ENCODE peak calls at places on chromosome 21, in five cellular contexts. P, A, C, T and D are unnamed samples.

GRCh38 chr21:16695074-16695473 is 817.8 kb upstream of the CXADR start:
- DNase-seq in T (no peak), A (no peak), C (no peak), P (no peak), D (no peak)

GRCh38 chr21:16624468-16625102 is 888.3 kb upstream of the CXADR start:
- DNase-seq in C (no peak), A (no peak), T (peak; percentile 58), P (no peak), D (no peak)

GRCh38 chr21:45078877-45079281 is 4.5 kb downstream of the ADARB1 start:
- DNase-seq in T (no peak), P (no peak), A (no peak), C (peak; percentile 85), D (no peak)

GRCh38 chr21:17491716-17492414 is 21.0 kb upstream of the CXADR start:
- DNase-seq in P (no peak), C (peak; percentile 99), T (no peak), A (peak; percentile 26), D (no peak)

GRCh38 chr21:32562426-32562825 is 22.9 kb downstream of the TCP10L start:
- DNase-seq in P (peak; percentile 62), A (no peak), T (no peak), C (peak; percentile 83), D (peak; percentile 53)

GRCh38 chr21:45981154-45981606 is 390 bp upstream of the COL6A1 start:
- DNase-seq in T (peak; percentile 91), P (peak; percentile 91), A (peak; percentile 52), C (peak; percentile 88), D (no peak)

GRCh38 chr21:16587141-16587570 is 857.4 kb downstream of the USP25 start:
- DNase-seq in T (peak; percentile 48), A (no peak), C (peak; percentile 65), P (peak; percentile 41), D (no peak)

GRCh38 chr21:43942201-43942600 is 69.9 kb upstream of the TRAPPC10 start:
- DNase-seq in P (no peak), A (no peak), C (no peak), T (no peak), D (no peak)

GRCh38 chr21:45408271-45408791 is 3.4 kb downstream of the COL18A1 start:
- DNase-seq in A (no peak), T (no peak), P (no peak), C (no peak), D (no peak)

GRCh38 chr21:43775795-43776430 is at the start of gene CSTB:
- DNase-seq in T (peak; percentile 95), A (peak; percentile 23), C (peak; percentile 38), P (peak; percentile 88), D (peak; percentile 93)

DNA sequence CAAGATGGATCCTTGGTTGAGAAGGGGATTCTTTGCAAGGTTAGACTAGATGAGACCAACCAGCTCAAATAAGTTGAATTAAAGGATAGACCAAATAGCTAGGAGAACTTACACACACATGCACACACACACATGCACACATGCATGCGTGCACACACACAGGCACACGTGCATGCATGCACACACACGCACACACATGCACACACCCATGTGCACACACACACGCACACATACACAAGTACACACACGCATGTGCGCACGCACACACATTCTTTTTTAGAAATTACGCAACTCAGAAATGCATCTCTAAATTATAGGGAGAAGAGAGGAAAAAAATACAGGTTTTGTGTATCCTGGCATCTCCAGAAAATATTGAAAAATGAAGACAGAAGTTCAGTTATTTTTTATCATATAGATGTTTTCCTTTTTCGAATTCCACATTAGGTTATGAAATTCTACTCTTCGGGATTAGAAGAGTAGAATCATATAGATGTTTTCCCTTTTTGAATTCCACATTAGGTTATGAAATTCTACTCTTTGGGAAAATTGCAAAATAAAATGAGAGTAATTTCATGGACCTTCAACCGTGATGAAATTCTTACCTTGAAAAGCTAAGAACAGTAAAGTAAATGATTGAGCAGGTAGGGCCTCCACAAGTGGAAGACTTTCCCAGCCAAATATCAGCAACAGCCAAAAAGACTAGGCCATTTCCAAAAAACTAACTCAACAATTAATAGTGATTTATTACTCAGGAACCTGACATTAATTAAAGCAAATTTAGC is 243.1 kb upstream of the USP25 start:
- DNase-seq in C (no peak), T (no peak), A (no peak), P (no peak), D (no peak)
- H3K9ac ChIP-seq in C (no peak overlapping the region), T (no peak overlapping the region), A (no peak overlapping the region), P (no peak overlapping the region), D (no peak overlapping the region)

DNA sequence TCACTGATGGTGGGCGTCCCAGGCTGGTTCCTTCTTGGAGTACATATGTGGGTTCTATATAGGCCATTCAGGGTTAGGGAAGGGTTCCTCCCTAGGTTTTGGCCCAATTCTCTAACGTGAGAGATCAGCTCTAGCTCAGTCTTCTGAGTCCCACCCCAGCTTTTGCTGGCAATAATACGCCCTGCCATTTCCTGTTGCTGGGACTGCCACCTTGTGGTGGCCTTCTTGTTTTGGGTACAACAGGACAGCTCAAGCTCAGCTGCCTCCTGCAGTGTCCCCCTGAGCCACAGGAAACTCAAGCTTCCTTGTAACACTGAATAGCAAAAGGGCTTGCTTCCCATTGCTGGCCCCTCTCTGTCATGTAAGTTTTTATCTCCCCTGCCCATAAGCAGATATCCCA is 77.8 kb downstream of the BACH1 start:
- DNase-seq in C (no peak), A (peak; percentile 39), T (no peak), P (peak; percentile 84), D (peak; percentile 88)
- H3K9ac ChIP-seq in C (no peak overlapping the region), A (no peak overlapping the region), T (no peak overlapping the region), P (no peak overlapping the region), D (no peak overlapping the region)

DNA sequence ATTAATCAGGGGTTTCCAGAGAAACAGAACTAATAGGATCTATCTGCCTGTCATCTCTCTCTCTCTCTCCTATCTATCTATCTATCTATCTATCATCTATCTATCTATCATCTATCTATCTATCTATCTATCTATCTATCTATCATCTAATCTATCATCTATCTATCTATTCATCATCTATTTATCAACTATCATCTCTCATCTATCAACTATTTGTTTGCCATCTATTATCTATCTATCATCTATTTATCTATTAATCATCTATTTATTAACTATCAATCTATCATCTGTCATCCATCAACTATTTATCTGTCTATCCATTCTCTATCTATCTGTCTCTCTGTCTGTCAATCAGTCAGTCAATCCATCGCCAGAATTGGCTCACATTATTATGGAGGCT is 70.0 kb upstream of the MRPS6 start:
- DNase-seq in T (no peak), A (no peak), P (no peak), C (no peak), D (no peak)
- H3K9ac ChIP-seq in T (no peak overlapping the region), A (no peak overlapping the region), P (no peak overlapping the region), C (no peak overlapping the region), D (no peak overlapping the region)

DNA sequence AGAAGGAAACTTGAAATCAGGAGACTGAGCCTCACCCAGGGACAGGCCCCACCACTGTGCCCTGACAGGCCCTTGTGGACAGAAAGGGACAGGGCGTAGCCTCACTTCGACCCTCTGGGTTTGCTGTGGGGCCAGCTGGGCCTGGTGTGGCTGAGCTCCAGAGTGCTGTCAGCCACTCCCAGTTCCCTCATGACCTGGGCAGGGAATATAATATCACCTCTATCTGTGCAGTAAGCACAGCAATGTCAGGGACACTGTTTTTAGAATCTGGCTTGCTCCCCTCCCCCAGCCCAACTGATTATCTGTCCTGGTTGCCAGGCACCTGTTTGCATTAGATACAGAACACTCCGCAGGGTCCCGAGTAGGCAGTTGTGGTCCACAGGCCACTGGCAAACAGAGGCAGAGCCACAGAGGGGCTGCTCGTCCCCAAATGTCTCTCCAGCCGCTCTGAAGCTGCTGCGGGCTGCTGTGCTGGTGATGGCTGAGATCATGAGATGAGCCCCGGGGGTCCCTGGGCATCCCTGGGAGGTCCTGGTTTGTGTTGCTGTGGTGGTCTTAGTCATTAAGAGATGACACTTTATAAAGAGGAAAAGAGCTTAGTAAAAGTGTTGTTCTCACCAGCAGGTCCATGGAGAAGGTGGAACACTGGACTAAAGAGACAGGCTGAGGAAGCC is 51.6 kb downstream of the ETS2 start:
- DNase-seq in P (no peak), A (no peak), C (no peak), T (no peak), D (no peak)
- H3K9ac ChIP-seq in P (no peak overlapping the region), A (no peak overlapping the region), C (no peak overlapping the region), T (no peak overlapping the region), D (no peak overlapping the region)

DNA sequence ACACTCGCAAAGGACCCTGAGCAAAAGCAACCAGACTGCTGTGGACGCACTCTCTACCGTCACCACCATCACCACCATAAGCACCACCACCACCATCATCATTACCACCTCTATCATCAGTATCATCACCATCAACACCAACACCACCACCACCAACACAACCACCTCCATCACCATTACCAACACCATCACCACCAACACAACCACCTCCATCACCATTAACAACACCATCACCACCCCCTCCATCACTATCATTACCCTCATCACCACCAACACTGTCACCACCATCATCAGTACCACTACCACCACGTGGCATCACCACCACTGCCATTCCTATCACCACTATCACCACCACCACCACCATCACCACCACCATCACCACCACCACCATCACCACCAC is 38.8 kb upstream of the RIPK4 start:
- DNase-seq in A (no peak), C (no peak), P (no peak), T (no peak), D (no peak)
- H3K9ac ChIP-seq in A (no peak overlapping the region), C (no peak overlapping the region), P (no peak overlapping the region), T (no peak overlapping the region), D (no peak overlapping the region)

DNA sequence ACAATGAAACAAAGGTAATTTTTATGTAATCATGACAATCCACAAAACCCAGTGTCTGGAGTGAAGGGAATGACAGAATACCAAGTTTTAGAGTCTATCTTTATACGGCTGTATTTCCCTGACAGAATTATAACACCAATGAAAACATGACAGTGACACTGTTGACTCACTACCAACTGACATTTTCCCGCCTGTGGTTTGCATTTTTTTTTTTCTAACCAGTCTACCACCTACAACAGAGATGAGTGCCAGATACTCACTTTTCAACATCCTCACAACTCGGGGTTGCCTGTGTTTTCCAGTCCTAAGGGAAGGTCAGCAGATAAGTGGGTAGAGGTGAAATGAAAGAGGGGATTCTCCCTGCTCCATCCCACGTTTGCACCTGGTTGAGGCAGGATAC is 118.9 kb downstream of the KCNJ6 start:
- DNase-seq in T (no peak), C (no peak), A (no peak), P (no peak), D (no peak)
- H3K9ac ChIP-seq in T (no peak overlapping the region), C (no peak overlapping the region), A (no peak overlapping the region), P (no peak overlapping the region), D (no peak overlapping the region)